ENCODE peak calls at places on chromosomes 7 and 10, in six cellular contexts. O is NB4, I is spleen, U is ovary, D is tibial nerve, J is body of pancreas. G is an unnamed sample.

GRCh38 chr7:139661875-139662274 is 115.9 kb downstream of the HIPK2 start:
- DNase-seq in O (no peak), I (no peak), U (no peak), D (no peak), J (no peak), G (no peak)

GRCh38 chr7:142807855-142808460 is 37.2 kb downstream of the PRSS2 start:
- DNase-seq in O (no peak), I (no peak), U (no peak), D (no peak), J (no peak), G (no peak)

GRCh38 chr7:74554178-74554577 is 100.5 kb downstream of the GTF2IRD1 start:
- DNase-seq in O (no peak), I (no peak), U (no peak), D (no peak), J (no peak), G (no peak)

GRCh38 chr10:9198611-9199010 is 1144.1 kb downstream of the GATA3 start:
- DNase-seq in O (no peak), I (no peak), U (no peak), D (no peak), J (no peak), G (no peak)

GRCh38 chr7:80614911-80615310 is 23.5 kb upstream of the CD36 start:
- DNase-seq in O (no peak), I (no peak), U (no peak), D (no peak), J (no peak), G (no peak)

GRCh38 chr7:148729984-148730733 is 31.5 kb downstream of the CUL1 start:
- DNase-seq in O (no peak), I (no peak), U (no peak), D (no peak), J (no peak), G (no peak)

GRCh38 chr10:43926875-43927406 is 278.3 kb upstream of the ZNF32 start:
- DNase-seq in O (no peak), I (no peak), U (no peak), D (no peak), J (no peak), G (no peak)

GRCh38 chr10:13816195-13816926 is 229.6 kb downstream of the PRPF18 start:
- DNase-seq in O (no peak), I (no peak), U (no peak), D (peak), J (peak), G (peak)

GRCh38 chr7:101486056-101486763 is 123.5 kb downstream of the COL26A1 start:
- DNase-seq in O (no peak), I (no peak), U (no peak), D (no peak), J (no peak), G (no peak)

GRCh38 chr7:155357573-155358041 is 59.9 kb downstream of the INSIG1 start:
- DNase-seq in O (peak), I (peak), U (no peak), D (no peak), J (no peak), G (no peak)

GRCh38 chr10:92829042-92829785 is 19.1 kb upstream of the EXOC6 start:
- DNase-seq in O (peak), I (no peak), U (no peak), D (no peak), J (no peak), G (no peak)

GRCh38 chr10:21292763-21293517 is 232.5 kb downstream of the SKIDA1 start:
- DNase-seq in O (peak), I (no peak), U (peak), D (peak), J (peak), G (peak)

GRCh38 chr10:58698777-58699356 is 186.2 kb downstream of the BICC1 start:
- DNase-seq in O (no peak), I (no peak), U (no peak), D (no peak), J (no peak), G (no peak)

GRCh38 chr10:116053910-116054309 is 219.1 kb downstream of the GFRA1 start:
- DNase-seq in O (no peak), I (no peak), U (no peak), D (no peak), J (no peak), G (no peak)

GRCh38 chr10:133130602-133131001 is 29.4 kb upstream of the KNDC1 start:
- DNase-seq in O (no peak), I (no peak), U (no peak), D (peak), J (no peak), G (no peak)

GRCh38 chr7:13603661-13604060 is 385.8 kb downstream of the ETV1 start:
- DNase-seq in O (no peak), I (no peak), U (no peak), D (no peak), J (no peak), G (no peak)

GRCh38 chr10:32004161-32004591 is 52.0 kb downstream of the KIF5B start:
- DNase-seq in O (peak), I (peak), U (no peak), D (no peak), J (peak), G (peak)

GRCh38 chr7:98735801-98736200 is 118.7 kb downstream of the NPTX2 start:
- DNase-seq in O (no peak), I (peak), U (no peak), D (no peak), J (no peak), G (no peak)

GRCh38 chr10:87945994-87946393 is 82.6 kb downstream of the PTEN start:
- DNase-seq in O (no peak), I (no peak), U (no peak), D (no peak), J (no peak), G (peak)

GRCh38 chr10:69215405-69216176 is 4.5 kb upstream of the HKDC1 start:
- DNase-seq in O (no peak), I (no peak), U (no peak), D (no peak), J (no peak), G (no peak)

GRCh38 chr10:6530211-6530840 is 49.8 kb downstream of the PRKCQ start:
- DNase-seq in O (no peak), I (peak), U (no peak), D (no peak), J (no peak), G (no peak)

GRCh38 chr10:72186633-72187330 is 29.0 kb upstream of the ANAPC16 start:
- DNase-seq in O (no peak), I (no peak), U (no peak), D (no peak), J (no peak), G (peak)

GRCh38 chr10:26725837-26726727 is 28.6 kb downstream of the PDSS1 start:
- DNase-seq in O (peak), I (peak), U (peak), D (no peak), J (peak), G (peak)

GRCh38 chr7:40405991-40406390 is 271.2 kb downstream of the SUGCT start:
- DNase-seq in O (no peak), I (no peak), U (no peak), D (no peak), J (no peak), G (no peak)

GRCh38 chr10:33055636-33056035 is 97.6 kb upstream of the ITGB1 start:
- DNase-seq in O (no peak), I (no peak), U (no peak), D (no peak), J (no peak), G (no peak)

GRCh38 chr10:112271982-112272381 is 11.2 kb upstream of the TECTB start:
- DNase-seq in O (no peak), I (no peak), U (no peak), D (no peak), J (no peak), G (no peak)

GRCh38 chr7:48148311-48148710 is 22.9 kb upstream of the ABCA13 start:
- DNase-seq in O (no peak), I (no peak), U (no peak), D (no peak), J (no peak), G (no peak)

GRCh38 chr7:107951172-107951787 is 51.7 kb downstream of the LAMB1 start:
- DNase-seq in O (no peak), I (no peak), U (no peak), D (no peak), J (no peak), G (no peak)

GRCh38 chr7:96244992-96245292 is 77.0 kb downstream of the SLC25A13 start:
- DNase-seq in O (no peak), I (no peak), U (no peak), D (no peak), J (no peak), G (peak)

GRCh38 chr10:24707445-24707844 is 16.2 kb downstream of the ARHGAP21 start:
- DNase-seq in O (no peak), I (no peak), U (no peak), D (no peak), J (no peak), G (no peak)

DNA sequence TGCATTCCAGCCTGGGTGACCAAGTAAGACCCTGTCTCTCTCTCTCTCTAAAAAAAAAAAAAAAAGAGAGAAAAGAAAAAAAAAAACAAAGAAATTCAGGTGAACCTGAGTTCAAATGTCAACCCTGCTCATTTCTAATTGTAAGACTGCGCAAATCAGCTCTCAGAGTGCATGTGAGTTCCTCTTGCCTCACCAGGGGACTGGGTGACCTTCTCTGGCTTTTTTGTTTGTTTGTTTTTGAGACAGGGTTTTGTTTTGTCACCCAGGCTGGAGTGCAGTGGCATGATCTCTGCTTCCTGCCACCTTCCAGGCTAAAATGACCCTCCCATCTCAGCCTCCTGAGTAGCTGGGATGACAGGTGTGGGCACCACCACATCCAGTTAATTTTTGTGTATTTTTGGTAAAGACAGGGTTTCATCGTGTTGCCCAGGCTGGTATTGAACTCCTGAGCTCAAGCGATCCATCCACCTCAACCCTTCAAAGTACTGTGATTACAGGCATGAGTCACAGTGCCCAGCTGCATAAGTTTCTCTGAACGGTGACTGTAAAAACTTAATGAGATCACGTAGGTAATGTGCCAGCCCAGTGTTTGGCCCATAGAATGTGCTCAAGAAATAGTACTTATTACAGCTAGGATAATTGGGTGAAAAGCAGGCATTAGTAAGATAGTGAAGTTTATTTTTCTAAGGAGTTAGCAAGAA is 45.3 kb upstream of the BAMBI start:
- DNase-seq in O (no peak), I (no peak), U (no peak), D (no peak), J (no peak), G (no peak)
- TF ChIP-seq POLR2A in O (no peak), I (no peak), U (no peak), D (no peak), J (no peak), G (no peak)

GRCh38 chr10:15068802-15069201 is 19.8 kb downstream of the ACBD7 start:
- DNase-seq in O (no peak), I (no peak), U (no peak), D (no peak), J (no peak), G (no peak)

GRCh38 chr10:15069230-15069629 is 19.3 kb downstream of the ACBD7 start:
- DNase-seq in O (no peak), I (no peak), U (no peak), D (no peak), J (no peak), G (no peak)

GRCh38 chr10:15072358-15072757 is 16.2 kb downstream of the ACBD7 start:
- DNase-seq in O (no peak), I (no peak), U (no peak), D (no peak), J (no peak), G (no peak)

DNA sequence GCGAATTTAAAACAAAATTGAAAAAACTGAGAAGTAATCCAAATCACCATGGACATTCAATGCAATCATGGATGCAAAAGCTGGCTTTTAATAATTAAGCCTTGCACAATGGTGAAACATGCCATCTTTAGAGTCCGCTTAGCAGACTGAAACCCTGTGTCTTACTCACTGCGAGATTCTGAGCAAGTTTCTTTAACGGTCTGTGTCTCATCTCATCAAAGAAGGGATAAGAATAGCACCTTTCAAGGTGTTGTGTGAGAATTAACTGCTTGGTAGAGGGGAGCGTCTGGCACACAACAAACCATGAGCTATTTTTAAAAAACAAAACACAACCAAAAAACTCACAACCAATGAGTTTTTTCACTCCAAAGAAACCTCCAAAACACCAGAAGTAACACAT is 21.4 kb downstream of the ACBD7 start:
- DNase-seq in O (no peak), I (no peak), U (no peak), D (no peak), J (no peak), G (no peak)
- TF ChIP-seq POLR2A in O (no peak), I (no peak), U (no peak), D (no peak), J (no peak), G (no peak)

GRCh38 chr10:97292097-97292861 is at the start of gene ARHGAP19:
- DNase-seq in O (peak), I (peak), U (peak), D (peak), J (peak), G (peak)

GRCh38 chr10:97292862-97293198 is 393 bp upstream of the ARHGAP19 start:
- DNase-seq in O (no peak), I (no peak), U (no peak), D (no peak), J (no peak), G (no peak)

DNA sequence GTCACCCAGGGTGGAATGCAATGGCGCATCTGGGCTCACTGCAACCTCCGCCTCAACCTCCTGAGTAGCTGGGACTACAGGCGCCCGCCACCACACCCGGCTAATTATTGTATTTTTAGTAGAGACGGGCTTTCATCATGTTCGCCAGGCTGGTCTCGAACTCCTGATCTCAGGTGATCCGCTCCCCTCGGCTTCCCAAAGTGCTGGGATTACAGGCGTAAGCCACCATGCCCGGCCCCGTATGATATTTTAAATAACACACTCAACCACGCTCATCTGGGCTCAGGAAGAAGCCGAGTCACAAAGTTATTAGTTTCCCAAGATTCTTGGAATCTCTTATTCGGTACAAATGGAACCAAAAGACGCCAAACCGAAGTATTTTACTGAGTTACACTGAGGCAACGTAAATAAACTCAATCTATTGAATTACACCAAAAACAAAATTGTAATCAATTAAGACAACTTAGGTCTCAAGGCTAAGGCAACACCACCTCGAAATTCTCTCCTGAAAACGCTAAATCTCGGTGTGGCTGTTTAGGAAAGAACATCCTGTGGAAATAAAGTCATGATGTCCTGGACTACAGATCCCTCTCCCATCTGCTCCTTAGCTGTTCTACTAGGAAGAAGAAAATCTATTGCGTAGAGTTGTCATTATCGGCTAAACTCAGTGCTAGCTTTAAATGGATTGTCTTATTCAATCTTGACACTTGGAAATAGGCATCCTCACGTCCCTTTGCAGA is 910 bp downstream of the ARHGAP19 start:
- DNase-seq in O (no peak), I (no peak), U (no peak), D (no peak), J (no peak), G (no peak)
- TF ChIP-seq POLR2A in O (no peak), I (no peak), U (no peak), D (no peak), J (no peak), G (no peak)

GRCh38 chr7:130950054-130950453 is 216.0 kb upstream of the KLF14 start:
- DNase-seq in O (no peak), I (no peak), U (no peak), D (no peak), J (no peak), G (no peak)

GRCh38 chr7:130946110-130946509 is 212.1 kb upstream of the KLF14 start:
- DNase-seq in O (no peak), I (no peak), U (no peak), D (no peak), J (no peak), G (no peak)

GRCh38 chr7:130948913-130949312 is 214.9 kb upstream of the KLF14 start:
- DNase-seq in O (no peak), I (no peak), U (no peak), D (no peak), J (no peak), G (no peak)

GRCh38 chr7:130949550-130949949 is 215.5 kb upstream of the KLF14 start:
- DNase-seq in O (no peak), I (no peak), U (no peak), D (no peak), J (no peak), G (no peak)

DNA sequence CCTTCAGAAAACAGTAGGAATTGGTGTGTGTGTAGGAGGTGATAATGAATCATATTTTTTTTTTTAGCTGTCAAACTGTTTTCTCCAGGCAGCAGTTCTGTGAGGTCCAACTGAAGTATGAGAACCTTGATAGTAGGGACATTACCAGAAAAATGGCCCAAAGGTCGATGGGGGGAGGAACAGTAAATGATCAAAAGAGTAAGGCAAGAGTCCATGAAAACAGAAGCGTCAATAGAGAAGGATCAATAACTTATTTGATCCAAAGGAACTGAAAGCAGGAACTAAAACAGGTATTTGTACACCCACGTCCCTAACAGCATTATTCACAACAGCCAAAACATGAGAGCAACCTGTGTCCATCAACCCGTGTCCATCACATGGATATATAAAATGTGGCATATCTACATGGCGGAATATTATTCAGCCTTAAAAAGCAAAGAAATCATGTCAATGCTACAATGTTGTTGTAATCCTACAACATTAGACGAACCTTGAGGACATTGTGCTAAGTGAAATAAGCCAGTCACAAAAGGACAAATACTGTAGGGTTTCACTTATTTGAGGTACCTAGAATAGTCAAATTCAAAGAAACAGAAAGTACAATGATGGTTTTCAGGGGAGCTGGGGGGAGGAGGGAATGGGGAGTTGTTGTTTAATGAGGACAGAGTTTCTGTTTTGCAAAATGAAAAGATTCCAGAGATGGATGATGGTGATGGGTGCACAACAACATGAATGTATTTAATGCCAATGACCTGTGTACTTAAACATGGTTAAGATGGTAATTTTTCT is 214.0 kb upstream of the KLF14 start:
- DNase-seq in O (no peak), I (no peak), U (no peak), D (no peak), J (no peak), G (no peak)
- TF ChIP-seq POLR2A in O (no peak), I (no peak), U (no peak), D (no peak), J (no peak), G (no peak)